ENCODE peak calls at places on chromosomes 4 and X, in eight cellular contexts. M, B, O, N, X, I, G and H are unnamed samples.

GRCh38 chr4:1092983-1093361 is 20.4 kb downstream of the RNF212 start:
- DNase-seq in M (no peak), B (no peak), O (no peak), N (no peak), X (no peak), I (no peak), G (no peak), H (no peak)

GRCh38 chr4:48727666-48728459 is 52.2 kb downstream of the FRYL start:
- DNase-seq in M (no peak), B (no peak), O (no peak), N (no peak), X (no peak), I (no peak), G (no peak), H (no peak)

GRCh38 chrX:87409113-87409841 is 108.3 kb upstream of the KLHL4 start:
- DNase-seq in M (peak; percentile 46), B (peak; percentile 24), O (peak; percentile 69), N (peak; percentile 48), X (peak; percentile 16), I (peak; percentile 94), G (peak; percentile 63), H (peak; percentile 26)

GRCh38 chr4:77052352-77052751 is 23.4 kb downstream of the CCNI start:
- DNase-seq in M (no peak), B (peak; percentile 69), O (no peak), N (no peak), X (no peak), I (peak; percentile 44), G (no peak), H (no peak)

GRCh38 chr4:28686618-28687017 is 1826.0 kb downstream of the STIM2 start:
- DNase-seq in M (no peak), B (peak; percentile 38), O (no peak), N (no peak), X (peak; percentile 14), I (peak; percentile 9), G (no peak), H (no peak)

GRCh38 chrX:140050906-140051305 is 85.6 kb upstream of the CXorf66 start:
- DNase-seq in M (no peak), B (peak; percentile 15), O (no peak), N (no peak), X (no peak), I (peak; percentile 4), G (no peak), H (no peak)

GRCh38 chr4:28093071-28093470 is 1232.4 kb downstream of the STIM2 start:
- DNase-seq in M (no peak), B (no peak), O (no peak), N (no peak), X (no peak), I (no peak), G (no peak), H (no peak)

GRCh38 chrX:63750846-63751245 is 34.2 kb downstream of the ARHGEF9 start:
- DNase-seq in M (no peak), B (no peak), O (no peak), N (no peak), X (no peak), I (no peak), G (no peak), H (no peak)

GRCh38 chr4:138602664-138603063 is 360.5 kb upstream of the SLC7A11 start:
- DNase-seq in M (no peak), B (peak; percentile 26), O (no peak), N (no peak), X (no peak), I (peak; percentile 94), G (no peak), H (no peak)

GRCh38 chr4:102500371-102501175 is 586 bp upstream of the NFKB1 start:
- DNase-seq in M (no peak), B (peak; percentile 61), O (peak; percentile 77), N (peak; percentile 72), X (peak; percentile 72), I (peak; percentile 62), G (peak; percentile 66), H (no peak)

GRCh38 chrX:107153005-107153404 is 34.4 kb upstream of the RBM41 start:
- DNase-seq in M (no peak), B (no peak), O (no peak), N (no peak), X (no peak), I (no peak), G (no peak), H (no peak)

GRCh38 chr4:78922207-78922606 is 17.0 kb downstream of the PAQR3 start:
- DNase-seq in M (no peak), B (peak; percentile 83), O (no peak), N (no peak), X (no peak), I (peak; percentile 70), G (no peak), H (no peak)

GRCh38 chr4:73853246-73853704 is at the start of gene PF4V1:
- DNase-seq in M (no peak), B (no peak), O (peak; percentile 70), N (peak; percentile 50), X (no peak), I (peak; percentile 40), G (no peak), H (no peak)

GRCh38 chrX:18758166-18758932 is 50.9 kb downstream of the PPEF1 start:
- DNase-seq in M (no peak), B (no peak), O (no peak), N (no peak), X (no peak), I (no peak), G (no peak), H (no peak)

GRCh38 chr4:189436207-189436606 is 504.5 kb upstream of the FRG1 start:
- DNase-seq in M (no peak), B (no peak), O (no peak), N (no peak), X (no peak), I (no peak), G (no peak), H (no peak)

GRCh38 chr4:10643600-10644425 is 40.8 kb downstream of the CLNK start:
- DNase-seq in M (no peak), B (peak; percentile 20), O (no peak), N (no peak), X (no peak), I (peak; percentile 46), G (no peak), H (no peak)

GRCh38 chr4:146288188-146288587 is 73.8 kb downstream of the REELD1 start:
- DNase-seq in M (no peak), B (no peak), O (no peak), N (no peak), X (no peak), I (no peak), G (no peak), H (no peak)

GRCh38 chr4:141524116-141524515 is 112.3 kb upstream of the IL15 start:
- DNase-seq in M (no peak), B (peak; percentile 52), O (no peak), N (no peak), X (no peak), I (peak; percentile 50), G (no peak), H (no peak)

GRCh38 chrX:149962859-149963757 is 24.8 kb upstream of the EOLA2 start:
- DNase-seq in M (no peak), B (peak; percentile 69), O (no peak), N (no peak), X (no peak), I (peak; percentile 49), G (no peak), H (no peak)

GRCh38 chr4:74418063-74418670 is 26.8 kb upstream of the AREG start:
- DNase-seq in M (no peak), B (peak; percentile 87), O (no peak), N (no peak), X (no peak), I (peak; percentile 83), G (no peak), H (no peak)

GRCh38 chrX:110723844-110724243 is 71.8 kb downstream of the CHRDL1 start:
- DNase-seq in M (no peak), B (no peak), O (no peak), N (no peak), X (no peak), I (no peak), G (no peak), H (no peak)

GRCh38 chr4:119261986-119262385 is 49.5 kb downstream of the USP53 start:
- DNase-seq in M (no peak), B (peak; percentile 33), O (no peak), N (no peak), X (no peak), I (no peak), G (no peak), H (no peak)

GRCh38 chrX:71917621-71918341 is 7.1 kb downstream of the NHSL2 start:
- DNase-seq in M (no peak), B (peak; percentile 58), O (no peak), N (no peak), X (no peak), I (peak; percentile 74), G (no peak), H (no peak)

GRCh38 chrX:51893931-51894696 is 691 bp downstream of the MAGED1 start:
- DNase-seq in M (no peak), B (peak; percentile 11), O (peak; percentile 56), N (no peak), X (no peak), I (peak; percentile 29), G (no peak), H (no peak)

GRCh38 chrX:10795721-10796120 is 175.3 kb upstream of the MID1 start:
- DNase-seq in M (no peak), B (no peak), O (no peak), N (no peak), X (no peak), I (peak; percentile 15), G (no peak), H (no peak)
- H3K4me1 ChIP-seq in M (no peaks in the 10 kb centered on the region), B (peaks cover 4% of the 10 kb centered on the region), O (no peaks in the 10 kb centered on the region), N (no peaks in the 10 kb centered on the region), X (no peaks in the 10 kb centered on the region), I (no peaks in the 10 kb centered on the region), G (no peaks in the 10 kb centered on the region), H (peaks cover 50% of the 10 kb centered on the region)

GRCh38 chr4:4344915-4345527 is 41.9 kb upstream of the NSG1 start:
- DNase-seq in M (no peak), B (no peak), O (no peak), N (no peak), X (no peak), I (no peak), G (no peak), H (no peak)
- H3K27ac ChIP-seq in M (no peak overlapping the region), B (no peak overlapping the region), O (no peak overlapping the region), N (no peak overlapping the region), X (no peak overlapping the region), I (no peak overlapping the region), G (no peak overlapping the region), H (no peak overlapping the region)

DNA sequence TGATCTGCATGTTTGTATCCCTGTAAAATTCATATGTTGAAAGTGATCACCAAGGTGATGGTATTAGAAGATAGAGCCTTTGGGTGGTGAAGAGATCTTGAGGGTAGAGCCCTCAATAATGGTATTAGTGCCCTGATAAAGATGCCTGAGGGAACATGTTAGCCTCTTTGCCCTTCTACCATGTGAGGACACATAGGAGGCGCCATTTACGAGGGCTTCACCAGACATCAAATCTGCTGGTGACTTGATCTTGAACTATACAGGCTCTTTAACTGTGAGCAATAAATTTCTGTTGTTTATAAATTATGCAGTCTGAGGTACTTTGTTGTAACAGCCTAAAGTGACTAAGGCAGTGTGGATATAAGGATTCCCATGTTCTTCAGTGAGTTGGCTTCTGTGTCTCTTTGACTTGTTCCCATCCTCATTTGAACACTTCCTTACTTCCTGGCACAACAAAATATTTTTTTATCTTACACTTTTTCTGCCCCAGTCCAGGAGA is 11.8 kb downstream of the MOB1B start:
- DNase-seq in M (no peak), B (peak; percentile 86), O (no peak), N (no peak), X (no peak), I (no peak), G (no peak), H (no peak)
- TF ChIP-seq CTCF in M (no peak), B (peak; percentile 46), O (no peak), N (no peak), X (no peak), I (peak; percentile 22), G (no peak), H (no peak)

GRCh38 chr4:177201614-177202013 is 108.1 kb upstream of the NEIL3 start:
- DNase-seq in M (no peak), B (no peak), O (no peak), N (no peak), X (no peak), I (no peak), G (no peak), H (no peak)
- H3K4me1 ChIP-seq in M (no peaks in the 10 kb centered on the region), B (peaks cover 3% of the 10 kb centered on the region), O (no peaks in the 10 kb centered on the region), N (no peaks in the 10 kb centered on the region), X (no peaks in the 10 kb centered on the region), I (no peaks in the 10 kb centered on the region), G (no peaks in the 10 kb centered on the region), H (no peaks in the 10 kb centered on the region)